ENCODE peak calls at places on chromosomes 3 and 15, in six cellular contexts. Q is GM13976, U is mesothelial cell of epicardium, X is EH, J is GDM1, B is sciatic nerve. C is an unnamed sample.

GRCh38 chr3:55724851-55725250 is 237.7 kb upstream of the WNT5A start:
- DNase-seq in Q (no peak), U (no peak), X (peak), J (no peak), B (no peak), C (no peak)

GRCh38 chr15:93033434-93034045 is 55.5 kb downstream of the RGMA start:
- DNase-seq in Q (peak), U (no peak), X (no peak), J (no peak), B (peak), C (no peak)

GRCh38 chr3:170117134-170117533 is 64.4 kb downstream of the PHC3 start:
- DNase-seq in Q (no peak), U (no peak), X (peak), J (no peak), B (no peak), C (no peak)

GRCh38 chr3:30548605-30549004 is 57.8 kb upstream of the TGFBR2 start:
- DNase-seq in Q (no peak), U (no peak), X (no peak), J (no peak), B (no peak), C (peak)

GRCh38 chr3:15647629-15648167 is 46.2 kb downstream of the BTD start:
- DNase-seq in Q (peak), U (no peak), X (peak), J (peak), B (no peak), C (no peak)

GRCh38 chr3:106425021-106425420 is 556.2 kb upstream of the CBLB start:
- DNase-seq in Q (no peak), U (no peak), X (peak), J (no peak), B (no peak), C (no peak)

GRCh38 chr3:124584552-124585391 is 145.5 kb upstream of the UMPS start:
- DNase-seq in Q (peak), U (peak), X (peak), J (no peak), B (peak), C (no peak)

GRCh38 chr15:79164465-79164864 is 73.9 kb upstream of the RASGRF1 start:
- DNase-seq in Q (no peak), U (no peak), X (no peak), J (no peak), B (no peak), C (no peak)

GRCh38 chr3:165854696-165855095 is 17.5 kb upstream of the BCHE start:
- DNase-seq in Q (peak), U (no peak), X (no peak), J (no peak), B (no peak), C (no peak)

GRCh38 chr15:62779041-62779810 is 263.3 kb upstream of the TPM1 start:
- DNase-seq in Q (no peak), U (no peak), X (peak), J (no peak), B (no peak), C (no peak)

GRCh38 chr3:71536376-71536965 is 47.1 kb downstream of the FOXP1 start:
- DNase-seq in Q (no peak), U (no peak), X (peak), J (no peak), B (no peak), C (no peak)

GRCh38 chr3:149085828-149086231 is 503 bp downstream of the HLTF start:
- DNase-seq in Q (peak), U (no peak), X (peak), J (no peak), B (no peak), C (no peak)

GRCh38 chr3:147191795-147192385 is 214.5 kb downstream of the ZIC4 start:
- DNase-seq in Q (no peak), U (no peak), X (peak), J (no peak), B (no peak), C (no peak)

GRCh38 chr3:41991399-41991798 is 29.5 kb upstream of the ULK4 start:
- DNase-seq in Q (no peak), U (no peak), X (no peak), J (no peak), B (no peak), C (no peak)

GRCh38 chr3:190825389-190826016 is 37.0 kb downstream of the GMNC start:
- DNase-seq in Q (no peak), U (no peak), X (peak), J (no peak), B (no peak), C (no peak)

GRCh38 chr3:141844108-141844507 is 32.3 kb upstream of the ATP1B3 start:
- DNase-seq in Q (no peak), U (no peak), X (no peak), J (no peak), B (no peak), C (no peak)

GRCh38 chr3:40516201-40516600 is 8.6 kb upstream of the ZNF621 start:
- DNase-seq in Q (no peak), U (no peak), X (peak), J (no peak), B (no peak), C (no peak)

GRCh38 chr15:29925227-29926082 is 103.2 kb upstream of the TJP1 start:
- DNase-seq in Q (no peak), U (peak), X (peak), J (no peak), B (peak), C (no peak)

GRCh38 chr15:81895723-81896122 is 150.1 kb downstream of the MEX3B start:
- DNase-seq in Q (no peak), U (no peak), X (peak), J (no peak), B (no peak), C (no peak)

GRCh38 chr3:33915796-33916589 is 117.6 kb downstream of the PDCD6IP start:
- DNase-seq in Q (peak), U (no peak), X (peak), J (peak), B (no peak), C (no peak)

GRCh38 chr15:38896652-38897051 is 332.0 kb upstream of the RASGRP1 start:
- DNase-seq in Q (no peak), U (no peak), X (peak), J (no peak), B (no peak), C (no peak)

GRCh38 chr3:192409838-192410683 is 317.3 kb downstream of the FGF12 start:
- DNase-seq in Q (peak), U (no peak), X (no peak), J (no peak), B (no peak), C (no peak)

GRCh38 chr3:73552700-73553099 is 72.0 kb downstream of the PDZRN3 start:
- DNase-seq in Q (no peak), U (no peak), X (peak), J (no peak), B (no peak), C (no peak)

GRCh38 chr3:123750209-123750608 is 133.9 kb downstream of the MYLK start:
- DNase-seq in Q (no peak), U (no peak), X (peak), J (no peak), B (no peak), C (no peak)

C was measured in chondrocyte.